ENCODE peak calls at places on chromosome 20, in eight cellular contexts. Y, L, K, O, D, N, A and I are unnamed samples.

GRCh38 chr20:35319206-35320197 is 27.3 kb upstream of the FAM83C start:
- DNase-seq in N (no peak), D (no peak), L (peak; percentile 73), K (peak; percentile 82), Y (no peak), A (peak; percentile 43), O (no peak), I (no peak)

GRCh38 chr20:37384683-37385174 is 38.8 kb downstream of the SRC start:
- DNase-seq in A (peak; percentile 41), O (peak; percentile 91), K (peak; percentile 49), D (peak; percentile 68), L (peak; percentile 52), N (peak; percentile 68), Y (peak; percentile 89), I (no peak)

GRCh38 chr20:54608978-54609377 is 133.6 kb downstream of the DOK5 start:
- DNase-seq in N (no peak), A (no peak), Y (no peak), D (no peak), O (no peak), L (no peak), K (no peak), I (no peak)

GRCh38 chr20:32976746-32977145 is 27.5 kb downstream of the SUN5 start:
- DNase-seq in O (no peak), A (no peak), Y (no peak), N (no peak), D (no peak), K (no peak), L (no peak), I (no peak)

GRCh38 chr20:3686867-3687321 is 5.1 kb upstream of the ADAM33 start:
- DNase-seq in Y (no peak), L (peak; percentile 98), O (no peak), A (peak; percentile 97), K (peak; percentile 97), N (no peak), D (peak; percentile 71), I (peak; percentile 94)

GRCh38 chr20:973785-974194 is 28.3 kb downstream of the RSPO4 start:
- DNase-seq in D (peak; percentile 41), A (peak; percentile 35), Y (peak; percentile 77), O (peak; percentile 74), L (peak; percentile 67), N (no peak), K (peak; percentile 18), I (no peak)

GRCh38 chr20:53513168-53513488 is 80.5 kb downstream of the ZNF217 start:
- DNase-seq in Y (no peak), L (no peak), O (no peak), N (no peak), D (no peak), K (no peak), A (no peak), I (no peak)

GRCh38 chr20:17565164-17565845 is 4.6 kb upstream of the DSTN start:
- DNase-seq in K (peak; percentile 45), L (peak; percentile 51), Y (no peak), O (no peak), D (no peak), A (no peak), N (no peak), I (no peak)

GRCh38 chr20:8449120-8449519 is 317.1 kb downstream of the PLCB1 start:
- DNase-seq in K (no peak), D (no peak), O (no peak), N (no peak), A (peak; percentile 27), L (no peak), Y (no peak), I (no peak)

GRCh38 chr20:23052904-23053303 is 3.4 kb upstream of the THBD start:
- DNase-seq in Y (no peak), K (no peak), L (no peak), A (no peak), D (no peak), N (no peak), O (no peak), I (no peak)

GRCh38 chr20:23048283-23049200 is 930 bp downstream of the THBD start:
- DNase-seq in L (peak; percentile 17), A (peak; percentile 51), Y (peak; percentile 53), K (peak; percentile 23), N (peak; percentile 74), D (peak; percentile 84), O (peak; percentile 56), I (peak; percentile 69)

GRCh38 chr20:23049933-23050838 is 714 bp upstream of the THBD start:
- DNase-seq in D (peak; percentile 80), Y (no peak), O (peak; percentile 35), K (peak; percentile 63), L (no peak), A (no peak), N (peak; percentile 59), I (peak; percentile 74)

GRCh38 chr20:23049201-23049932 is at the start of gene THBD:
- DNase-seq in L (peak; percentile 63), A (peak; percentile 78), O (peak; percentile 37), D (peak; percentile 90), K (peak; percentile 60), N (peak; percentile 74), Y (no peak), I (peak; percentile 92)

GRCh38 chr20:23050847-23051627 is 1.6 kb upstream of the THBD start:
- DNase-seq in O (peak; percentile 68), N (peak; percentile 68), D (peak; percentile 83), A (peak; percentile 89), L (peak; percentile 77), Y (peak; percentile 55), K (peak; percentile 93), I (peak; percentile 88)
- TF ChIP-seq CTCF in O (peak; percentile 62), N (peak; percentile 47), D (peak; percentile 57), A (peak; percentile 76), L (peak; percentile 76), Y (peak; percentile 69), K (peak; percentile 82), I (peak; percentile 82)

GRCh38 chr20:63298731-63299312 is 5.8 kb downstream of the COL20A1 start:
- DNase-seq in A (no peak), O (no peak), L (no peak), D (no peak), K (no peak), N (no peak), Y (no peak), I (no peak)

GRCh38 chr20:63305393-63305792 is 12.4 kb downstream of the COL20A1 start:
- DNase-seq in D (no peak), K (no peak), Y (no peak), L (no peak), O (no peak), A (no peak), N (no peak), I (no peak)

GRCh38 chr20:63303095-63303666 is 10.2 kb downstream of the COL20A1 start:
- DNase-seq in K (no peak), O (no peak), A (no peak), L (no peak), Y (no peak), N (no peak), D (no peak), I (no peak)

GRCh38 chr20:63297796-63298572 is 5.0 kb downstream of the COL20A1 start:
- DNase-seq in O (no peak), D (no peak), Y (no peak), K (no peak), L (no peak), A (no peak), N (no peak), I (no peak)

GRCh38 chr20:63301671-63302070 is 8.7 kb downstream of the COL20A1 start:
- DNase-seq in O (no peak), N (no peak), D (no peak), K (no peak), A (no peak), L (no peak), Y (no peak), I (no peak)
- TF ChIP-seq CTCF in O (no peak), N (no peak), D (no peak), K (no peak), A (no peak), L (no peak), Y (no peak), I (no peak)

GRCh38 chr20:57222631-57222950 is 43.9 kb downstream of the BMP7 start:
- DNase-seq in L (no peak), Y (no peak), K (no peak), D (no peak), A (no peak), N (no peak), O (no peak), I (no peak)

GRCh38 chr20:57224641-57225138 is 41.8 kb downstream of the BMP7 start:
- DNase-seq in D (no peak), A (no peak), L (no peak), O (no peak), K (no peak), N (no peak), Y (no peak), I (no peak)

GRCh38 chr20:57221916-57222630 is 44.4 kb downstream of the BMP7 start:
- DNase-seq in K (no peak), A (no peak), O (no peak), Y (no peak), N (no peak), D (no peak), L (no peak), I (no peak)

GRCh38 chr20:57225197-57225733 is 41.2 kb downstream of the BMP7 start:
- DNase-seq in L (no peak), N (no peak), Y (no peak), D (no peak), O (no peak), K (no peak), A (no peak), I (no peak)

GRCh38 chr20:57223648-57224489 is 42.6 kb downstream of the BMP7 start:
- DNase-seq in D (no peak), Y (no peak), K (peak; percentile 3), A (peak; percentile 6), L (no peak), O (no peak), N (no peak), I (peak; percentile 65)
- TF ChIP-seq CTCF in D (no peak), Y (no peak), K (no peak), A (no peak), L (no peak), O (no peak), N (no peak), I (no peak)

DNA sequence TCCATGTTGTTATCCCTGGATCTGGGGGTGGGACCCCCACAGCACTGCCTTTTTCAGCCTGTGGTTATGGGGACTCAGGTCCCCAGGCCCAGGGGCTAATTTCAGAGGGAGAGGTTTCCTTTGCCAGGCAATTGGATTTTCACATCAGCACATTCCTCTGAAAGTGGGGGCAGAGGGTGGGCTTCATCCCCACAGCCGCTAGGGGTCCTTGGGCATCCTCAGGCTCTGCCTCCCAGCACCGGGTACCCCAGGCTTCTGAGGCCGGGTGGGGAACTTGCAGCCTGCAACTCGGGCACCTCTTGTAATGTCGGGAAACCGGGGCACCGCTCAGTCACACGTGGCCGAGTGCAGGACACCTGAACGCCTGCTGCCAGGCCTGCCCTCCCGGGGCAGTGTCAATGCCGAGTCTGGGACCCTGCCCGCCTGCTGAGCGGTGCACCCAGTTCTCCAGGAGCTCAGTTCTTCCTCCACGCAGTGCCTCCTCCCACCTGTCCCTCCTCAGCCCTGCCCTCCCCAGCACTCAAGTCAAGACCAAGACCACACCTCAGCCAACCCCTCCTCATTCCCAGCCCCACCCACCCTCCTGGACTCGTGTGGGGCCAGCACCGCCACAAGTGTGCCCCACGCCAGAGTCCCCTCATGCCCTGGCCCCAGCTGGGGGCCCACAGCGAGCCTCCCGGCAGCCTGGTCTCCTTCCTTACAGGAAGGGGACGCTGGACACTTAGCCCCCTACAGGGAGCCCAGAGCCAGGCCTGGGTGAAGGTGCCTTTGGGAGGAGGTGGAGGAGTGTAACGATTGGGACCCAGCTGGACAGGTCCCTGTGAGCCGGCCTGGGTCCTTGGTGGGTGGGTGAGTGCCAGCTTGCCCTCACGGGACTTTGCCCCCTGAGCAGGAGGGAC is 8.8 kb upstream of the CHRNA4 start:
- DNase-seq in Y (no peak), A (no peak), K (no peak), N (no peak), D (no peak), L (no peak), O (no peak), I (no peak)
- TF ChIP-seq CTCF in Y (no peak), A (no peak), K (no peak), N (no peak), D (no peak), L (no peak), O (no peak), I (no peak)

GRCh38 chr20:10094566-10095173 is 59.9 kb downstream of the ANKEF1 start:
- DNase-seq in L (no peak), A (no peak), K (peak; percentile 45), O (no peak), N (no peak), D (no peak), Y (no peak), I (no peak)
- TF ChIP-seq CTCF in L (no peak), A (no peak), K (peak; percentile 42), O (no peak), N (no peak), D (no peak), Y (no peak), I (no peak)